ENCODE peak calls at places on chromosomes 11 and 22, in ten cellular contexts. Y, U, O, C, Z, L, R, M, V and Q are unnamed samples.

GRCh38 chr22:45455212-45455611 is 41.7 kb downstream of the RIBC2 start:
- DNase-seq in U (no peak), V (no peak), L (peak; percentile 70), O (no peak), M (no peak), R (no peak), Y (no peak), C (no peak), Z (no peak), Q (no peak)

GRCh38 chr22:21938906-21939305 is 13.7 kb downstream of the PPM1F start:
- DNase-seq in Y (no peak), U (no peak), O (no peak), V (no peak), M (no peak), Z (no peak), L (no peak), C (no peak), R (no peak), Q (no peak)

GRCh38 chr22:35539910-35540599 is 576 bp upstream of the RASD2 start:
- DNase-seq in C (peak; percentile 24), Y (peak; percentile 50), M (peak; percentile 55), O (peak; percentile 69), R (peak; percentile 78), V (no peak), L (no peak), Z (peak; percentile 56), U (peak; percentile 80), Q (no peak)

GRCh38 chr22:43226368-43226979 is 39.5 kb upstream of the TTLL12 start:
- DNase-seq in L (no peak), Y (no peak), V (no peak), O (no peak), C (peak; percentile 41), Z (peak; percentile 73), M (no peak), R (peak; percentile 89), U (no peak), Q (no peak)

GRCh38 chr11:3132831-3133455 is 32.2 kb downstream of the OSBPL5 start:
- DNase-seq in Z (no peak), U (no peak), C (no peak), M (no peak), V (no peak), Y (peak; percentile 9), O (peak; percentile 21), R (no peak), L (no peak), Q (no peak)

GRCh38 chr11:103110406-103110805 is 1.2 kb downstream of the DYNC2H1 start:
- DNase-seq in M (no peak), U (no peak), L (no peak), O (no peak), R (no peak), Y (no peak), C (peak; percentile 41), V (no peak), Z (no peak), Q (no peak)

GRCh38 chr11:123484448-123484847 is 54.4 kb downstream of the GRAMD1B start:
- DNase-seq in R (no peak), O (no peak), C (no peak), Y (no peak), M (no peak), U (no peak), L (no peak), Z (no peak), V (no peak), Q (no peak)

GRCh38 chr11:11416917-11417316 is 63.9 kb upstream of the CSNK2A3 start:
- DNase-seq in R (no peak), Y (no peak), L (no peak), Z (no peak), M (no peak), U (no peak), V (no peak), O (no peak), C (peak; percentile 75), Q (no peak)

GRCh38 chr11:65425105-65425970 is 2.7 kb downstream of the NEAT1 start:
- DNase-seq in V (peak; percentile 51), M (peak; percentile 74), Y (peak; percentile 12), R (peak; percentile 36), C (peak; percentile 83), U (peak; percentile 64), O (peak; percentile 56), Z (no peak), L (no peak), Q (no peak)

GRCh38 chr11:67269401-67270255 is 3.4 kb downstream of the GRK2 start:
- DNase-seq in U (peak; percentile 71), O (peak; percentile 55), C (no peak), Z (no peak), R (no peak), L (no peak), Y (no peak), V (no peak), M (no peak), Q (no peak)

GRCh38 chr11:67287355-67288197 is 1.5 kb upstream of the ANKRD13D start:
- DNase-seq in M (no peak), R (no peak), C (no peak), L (no peak), Z (no peak), Y (peak; percentile 13), V (no peak), U (no peak), O (peak; percentile 51), Q (no peak)

GRCh38 chr11:134668796-134669195 is 256.8 kb upstream of the B3GAT1 start:
- DNase-seq in M (no peak), Y (no peak), V (no peak), C (no peak), Z (no peak), R (no peak), L (no peak), U (no peak), O (no peak), Q (no peak)

GRCh38 chr22:28799125-28799833 is 1.1 kb downstream of the XBP1 start:
- DNase-seq in M (peak; percentile 54), O (no peak), Z (no peak), L (peak; percentile 82), C (peak; percentile 88), U (peak; percentile 80), Y (no peak), V (no peak), R (peak; percentile 32), Q (peak; percentile 83)

GRCh38 chr11:7688238-7688826 is 15.0 kb upstream of the CYB5R2 start:
- DNase-seq in O (no peak), L (no peak), V (no peak), Y (no peak), R (peak; percentile 21), Z (no peak), C (peak; percentile 13), M (peak; percentile 18), U (no peak), Q (no peak)

GRCh38 chr22:42544686-42545085 is 9.1 kb upstream of the SERHL2 start:
- DNase-seq in U (no peak), O (no peak), M (peak; percentile 54), C (peak; percentile 16), Z (no peak), L (no peak), V (no peak), R (no peak), Y (no peak), Q (no peak)

DNA sequence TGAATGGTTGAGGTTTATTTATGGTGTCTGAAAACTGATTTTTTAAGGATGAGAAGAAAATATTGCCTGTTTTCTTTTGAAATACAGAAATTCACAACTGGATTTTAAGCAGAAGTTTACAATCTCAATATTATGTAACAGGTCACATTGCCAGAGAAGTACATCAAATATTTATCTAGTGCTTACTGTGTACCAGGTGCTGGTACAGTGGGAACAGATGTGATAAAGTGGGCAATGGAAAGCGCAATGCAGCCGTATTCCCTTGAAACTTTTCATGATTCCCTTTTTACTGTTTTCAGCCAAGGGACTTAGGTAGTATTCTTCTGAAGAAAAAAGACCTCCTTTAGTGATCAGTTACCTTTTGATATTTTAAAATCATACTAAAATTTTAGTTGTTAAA is 49.6 kb downstream of the TTC17 start:
- DNase-seq in O (no peak), Y (no peak), R (no peak), C (no peak), L (no peak), Z (no peak), M (no peak), U (no peak), V (no peak), Q (no peak)
- H3K36me3 ChIP-seq in O (no peaks in the 10 kb centered on the region), Y (peaks cover 92% of the 10 kb centered on the region), R (peaks cover 20% of the 10 kb centered on the region), C (peaks cover 11% of the 10 kb centered on the region), L (peaks cover 2% of the 10 kb centered on the region), Z (peaks cover 56% of the 10 kb centered on the region), M (peaks cover 87% of the 10 kb centered on the region), U (peaks cover 86% of the 10 kb centered on the region), V (peaks cover 10% of the 10 kb centered on the region), Q (peaks cover 18% of the 10 kb centered on the region)

DNA sequence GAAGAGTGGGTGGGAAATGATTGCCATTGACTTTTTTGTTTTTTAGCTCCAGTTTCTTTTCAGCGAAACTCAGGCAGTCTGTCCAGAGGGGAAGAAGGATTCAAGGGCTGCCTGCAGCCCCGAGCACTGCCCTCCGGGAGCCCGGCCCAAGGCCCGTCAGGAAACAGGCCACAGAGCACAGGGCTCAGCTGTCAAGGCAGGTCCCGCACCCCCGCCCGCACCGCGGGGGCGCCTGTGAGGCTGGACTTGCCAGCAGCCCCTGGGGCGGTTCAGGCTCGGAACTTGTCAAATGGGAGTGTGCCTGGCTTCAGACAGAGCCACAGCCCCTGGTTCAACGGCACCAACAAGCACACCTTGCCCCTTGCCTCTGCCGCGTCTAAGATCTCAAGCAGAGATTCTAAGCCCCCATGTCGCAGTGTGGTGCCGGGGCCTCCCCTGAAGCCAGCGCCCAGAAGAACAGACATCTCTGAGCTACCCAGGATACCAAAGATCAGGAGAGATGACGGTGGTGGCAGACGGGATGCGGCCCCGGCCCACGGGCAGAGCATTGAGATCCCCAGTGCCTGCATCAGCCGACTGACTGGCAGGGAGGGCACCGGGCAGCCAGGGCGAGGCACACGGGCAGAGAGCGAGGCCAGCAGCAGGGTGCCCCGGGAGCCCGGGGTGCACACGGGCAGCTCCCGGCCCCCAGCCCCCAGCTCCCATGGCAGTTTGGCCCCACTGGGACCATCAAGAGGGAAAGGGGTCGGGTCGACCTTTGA is 8.6 kb downstream of the IRF7 start:
- DNase-seq in Y (no peak), Z (no peak), R (no peak), U (peak; percentile 60), C (no peak), M (no peak), V (no peak), O (no peak), L (no peak), Q (no peak)
- H3K36me3 ChIP-seq in Y (peaks cover 100% of the 10 kb centered on the region), Z (peaks cover 96% of the 10 kb centered on the region), R (no peaks in the 10 kb centered on the region), U (peaks cover 100% of the 10 kb centered on the region), C (peaks cover 56% of the 10 kb centered on the region), M (peaks cover 98% of the 10 kb centered on the region), V (peaks cover 11% of the 10 kb centered on the region), O (peaks cover 6% of the 10 kb centered on the region), L (peaks cover 54% of the 10 kb centered on the region), Q (peaks cover 100% of the 10 kb centered on the region)

GRCh38 chr11:70416881-70417280 is 18.6 kb downstream of the CTTN start:
- DNase-seq in Z (no peak), V (no peak), U (no peak), R (no peak), Y (no peak), C (no peak), L (no peak), O (no peak), M (no peak), Q (no peak)
- H3K36me3 ChIP-seq in Z (peaks cover 80% of the 10 kb centered on the region), V (peaks cover 13% of the 10 kb centered on the region), U (peaks cover 100% of the 10 kb centered on the region), R (no peaks in the 10 kb centered on the region), Y (peaks cover 99% of the 10 kb centered on the region), C (peaks cover 50% of the 10 kb centered on the region), L (peaks cover 54% of the 10 kb centered on the region), O (no peaks in the 10 kb centered on the region), M (peaks cover 83% of the 10 kb centered on the region), Q (no peaks in the 10 kb centered on the region)

DNA sequence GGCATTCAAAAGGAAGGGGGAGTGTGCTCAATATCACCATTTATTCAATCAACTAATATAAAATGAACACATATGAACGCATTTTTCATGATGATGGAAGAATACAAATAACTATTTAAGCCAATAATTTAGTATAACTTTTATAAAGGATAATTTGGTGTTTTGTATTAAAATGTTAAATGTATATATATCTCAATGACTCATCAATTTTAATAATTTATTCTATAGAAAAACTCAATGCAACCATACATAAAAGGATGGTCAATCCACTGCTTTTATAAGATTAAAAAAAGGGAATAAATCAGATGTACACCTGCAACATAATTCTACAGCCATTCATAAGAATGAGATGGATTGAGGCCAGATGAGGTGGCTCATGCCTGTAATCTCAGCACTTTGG is 50.6 kb downstream of the PICALM start:
- DNase-seq in C (no peak), O (no peak), U (no peak), V (no peak), Y (no peak), L (no peak), Z (no peak), M (no peak), R (no peak), Q (no peak)
- H3K36me3 ChIP-seq in C (peaks cover 5% of the 10 kb centered on the region), O (peaks cover 5% of the 10 kb centered on the region), U (peaks cover 14% of the 10 kb centered on the region), V (no peaks in the 10 kb centered on the region), Y (peaks cover 73% of the 10 kb centered on the region), L (no peaks in the 10 kb centered on the region), Z (peaks cover 20% of the 10 kb centered on the region), M (peaks cover 93% of the 10 kb centered on the region), R (peaks cover 6% of the 10 kb centered on the region), Q (no peaks in the 10 kb centered on the region)